ENCODE peak calls at places on chromosome 22, in nine cellular contexts. J is Karpas-422; P is GM23248; K is transverse colon; Q is MM.1S; B is hepatocyte; H is BE2C; I is CD4-positive, CD25-positive, alpha-beta regulatory T cell; U is heart right ventricle. W is an unnamed sample.

GRCh38 chr22:42304021-42304790 is 33.8 kb upstream of the TCF20 start:
- DNase-seq in K (no peak), U (no peak), J (no peak), H (no peak), B (peak; percentile 47), P (no peak), Q (no peak), I (no peak), W (no peak)

GRCh38 chr22:28711820-28712777 is 29.5 kb downstream of the CHEK2 start:
- DNase-seq in P (peak; percentile 95), J (no peak), U (no peak), I (no peak), K (no peak), Q (no peak), H (no peak), B (peak; percentile 64), W (no peak)

GRCh38 chr22:36916034-36916433 is 2.6 kb downstream of the CSF2RB start:
- DNase-seq in H (no peak), I (no peak), B (no peak), K (no peak), U (no peak), P (no peak), J (no peak), Q (no peak), W (no peak)

GRCh38 chr22:17607891-17608521 is 20.5 kb downstream of the ATP6V1E1 start:
- DNase-seq in H (no peak), K (no peak), U (no peak), Q (no peak), B (no peak), I (no peak), P (no peak), J (no peak), W (no peak)

GRCh38 chr22:44089717-44090570 is 65.8 kb downstream of the PARVB start:
- DNase-seq in B (no peak), K (no peak), J (no peak), P (no peak), Q (no peak), U (no peak), H (no peak), I (no peak), W (no peak)

GRCh38 chr22:29716814-29717213 is 3.0 kb upstream of the CABP7 start:
- DNase-seq in H (no peak), Q (peak; percentile 48), J (peak; percentile 81), P (peak; percentile 82), U (peak; percentile 54), I (peak; percentile 39), B (peak; percentile 88), K (peak; percentile 53), W (no peak)

GRCh38 chr22:20464096-20464614 is 26.5 kb upstream of the SCARF2 start:
- DNase-seq in U (no peak), B (no peak), H (no peak), I (peak; percentile 95), J (peak; percentile 63), K (no peak), Q (peak; percentile 47), P (no peak), W (peak; percentile 43)

GRCh38 chr22:40665312-40665711 is 14.0 kb upstream of the MCHR1 start:
- DNase-seq in J (no peak), Q (no peak), K (no peak), P (peak; percentile 86), B (no peak), H (no peak), I (no peak), U (peak; percentile 78), W (no peak)

GRCh38 chr22:29028468-29028867 is 33.2 kb downstream of the C22orf31 start:
- DNase-seq in B (no peak), H (no peak), U (no peak), Q (no peak), K (no peak), I (no peak), J (no peak), P (no peak), W (no peak)

GRCh38 chr22:11626422-11626773 is 3901.6 kb upstream of the OR11H1 start:
- DNase-seq in Q (no peak), J (no peak), H (no peak), P (no peak), K (no peak), I (no peak), U (no peak), B (no peak), W (no peak)
- H3K9me3 ChIP-seq in Q (no peaks in the 10 kb centered on the region), J (peaks cover 47% of the 10 kb centered on the region), H (no peaks in the 10 kb centered on the region), P (no peaks in the 10 kb centered on the region), K (peaks cover 47% of the 10 kb centered on the region), I (peaks cover 63% of the 10 kb centered on the region), U (peaks cover 18% of the 10 kb centered on the region), B (peaks cover 14% of the 10 kb centered on the region), W (no peaks in the 10 kb centered on the region)

DNA sequence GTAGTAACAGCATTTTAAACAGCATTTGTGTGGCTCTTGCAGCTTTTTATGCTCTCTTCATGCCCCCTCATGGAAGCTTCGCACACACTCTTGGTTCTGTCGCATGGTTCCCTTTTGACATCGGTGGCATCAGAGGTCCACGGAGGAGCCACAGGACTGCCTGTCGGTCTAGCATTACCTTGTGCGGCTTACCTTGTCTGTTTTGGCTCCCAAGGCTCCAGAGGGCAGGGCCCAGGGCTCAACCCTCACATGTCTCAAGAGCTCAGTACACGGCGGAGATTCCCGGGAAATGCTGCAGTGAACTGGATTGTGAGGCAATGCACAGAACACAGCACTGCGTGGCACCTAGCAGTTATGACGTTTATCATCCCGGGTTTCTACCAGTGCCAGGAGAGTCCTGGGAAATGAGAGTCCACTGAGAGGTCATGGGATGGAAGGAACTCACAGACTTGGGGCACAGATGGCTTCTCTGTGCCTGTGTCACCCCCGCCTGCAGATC is 1015.8 kb downstream of the TBC1D22A start:
- DNase-seq in H (no peak), K (no peak), U (no peak), Q (no peak), I (no peak), P (no peak), B (no peak), J (no peak), W (no peak)
- H3K9me3 ChIP-seq in H (peaks cover 6% of the 10 kb centered on the region), K (no peaks in the 10 kb centered on the region), U (no peaks in the 10 kb centered on the region), Q (no peaks in the 10 kb centered on the region), I (no peaks in the 10 kb centered on the region), P (no peaks in the 10 kb centered on the region), B (no peaks in the 10 kb centered on the region), J (no peaks in the 10 kb centered on the region), W (no peaks in the 10 kb centered on the region)

GRCh38 chr22:47600791-47601400 is 838.4 kb downstream of the TBC1D22A start:
- DNase-seq in K (no peak), J (no peak), I (no peak), B (no peak), H (no peak), U (no peak), P (no peak), Q (no peak), W (no peak)
- H3K9me3 ChIP-seq in K (no peaks in the 10 kb centered on the region), J (no peaks in the 10 kb centered on the region), I (no peaks in the 10 kb centered on the region), B (no peaks in the 10 kb centered on the region), H (no peaks in the 10 kb centered on the region), U (no peaks in the 10 kb centered on the region), P (no peaks in the 10 kb centered on the region), Q (no peaks in the 10 kb centered on the region), W (no peaks in the 10 kb centered on the region)

DNA sequence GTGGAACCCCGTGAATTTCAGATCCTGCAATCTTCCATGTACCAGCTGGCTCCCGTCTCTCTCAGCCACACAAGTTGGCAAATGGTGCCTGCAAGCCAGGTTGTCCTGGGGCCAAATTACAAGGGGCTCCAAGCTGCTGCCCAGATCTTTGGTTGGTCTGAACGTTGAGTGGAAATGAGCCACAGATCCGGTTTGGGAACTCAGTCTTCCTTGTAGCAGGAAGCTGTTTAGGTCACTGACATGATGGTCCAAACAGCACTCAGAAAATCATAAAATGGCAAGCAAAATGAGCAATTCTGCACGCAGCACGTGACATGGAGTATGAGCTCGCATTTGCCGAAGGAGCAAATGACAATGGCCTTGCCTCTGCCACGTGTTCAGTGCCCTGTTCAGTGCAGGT is 1496.4 kb downstream of the TBC1D22A start:
- DNase-seq in H (no peak), B (no peak), I (no peak), Q (no peak), J (no peak), P (no peak), U (no peak), K (no peak), W (no peak)
- H3K9me3 ChIP-seq in H (peaks cover 2% of the 10 kb centered on the region), B (no peaks in the 10 kb centered on the region), I (no peaks in the 10 kb centered on the region), Q (no peaks in the 10 kb centered on the region), J (no peaks in the 10 kb centered on the region), P (no peaks in the 10 kb centered on the region), U (no peaks in the 10 kb centered on the region), K (no peaks in the 10 kb centered on the region), W (no peaks in the 10 kb centered on the region)

DNA sequence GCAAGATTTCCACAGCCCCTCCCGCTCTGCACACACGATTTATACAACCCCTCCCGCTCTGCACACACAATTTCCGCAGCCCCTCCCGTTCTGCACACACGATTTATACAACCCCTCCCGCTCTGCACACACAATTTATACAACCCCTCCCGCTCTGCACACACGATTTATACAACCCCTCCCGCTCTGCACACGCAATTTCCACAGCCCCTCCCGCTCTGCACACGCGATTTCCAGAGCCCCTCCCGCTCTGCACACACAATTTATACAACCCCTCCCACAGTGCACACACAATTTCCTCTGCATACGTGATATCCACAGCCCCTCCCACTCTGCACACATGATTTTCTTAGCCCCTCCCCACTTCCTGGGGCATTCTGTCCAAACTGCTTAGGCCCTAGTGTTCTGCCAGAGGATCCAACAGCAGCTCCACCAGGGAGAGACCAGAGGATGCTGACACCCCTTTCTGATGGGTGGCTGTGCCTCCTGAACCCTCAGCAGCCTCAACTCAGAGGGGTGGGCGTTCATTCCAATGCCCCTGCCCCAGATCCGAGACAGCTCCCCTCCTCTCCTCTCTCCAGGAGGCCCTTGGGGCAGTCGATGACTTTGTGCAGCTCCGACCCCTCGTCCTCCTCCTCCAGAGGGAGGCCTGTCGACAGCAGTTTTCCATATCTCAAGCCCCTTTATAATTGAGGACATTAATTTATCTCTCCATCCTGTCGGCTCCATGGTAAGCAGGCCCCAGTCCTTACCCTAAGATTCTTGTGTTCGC is 671.7 kb downstream of the BRD1 start:
- DNase-seq in B (no peak), H (no peak), U (no peak), I (no peak), P (peak; percentile 1), Q (no peak), J (peak; percentile 49), K (no peak), W (no peak)
- H3K9me3 ChIP-seq in B (no peaks in the 10 kb centered on the region), H (no peaks in the 10 kb centered on the region), U (no peaks in the 10 kb centered on the region), I (no peaks in the 10 kb centered on the region), P (no peaks in the 10 kb centered on the region), Q (no peaks in the 10 kb centered on the region), J (no peaks in the 10 kb centered on the region), K (no peaks in the 10 kb centered on the region), W (no peaks in the 10 kb centered on the region)